ENCODE peak calls at places on chromosomes 11 and 22, in four cellular contexts. G, T, H and Q are unnamed samples.
A peak's percentile ranks its signal among the peaks of the same experiment; 100 is the strongest.

GRCh38 chr22:29555065-29555644 is 1.6 kb upstream of the THOC5 start:
- DNase-seq in T (no peak), H (no peak), G (no peak), Q (no peak)

GRCh38 chr11:123062892-123063395 is 1.0 kb upstream of the HSPA8 start:
- DNase-seq in G (no peak), T (no peak), H (no peak), Q (no peak)

GRCh38 chr11:68840661-68841653 is 759 bp downstream of the CPT1A start:
- DNase-seq in G (peak; percentile 92), H (peak; percentile 46), T (peak; percentile 18), Q (peak; percentile 77)

GRCh38 chr11:16299884-16300778 is 56.2 kb downstream of the SOX6 start:
- DNase-seq in T (no peak), H (no peak), G (no peak), Q (no peak)

GRCh38 chr11:86668929-86669328 is 3.5 kb downstream of the ME3 start:
- DNase-seq in T (no peak), G (no peak), H (no peak), Q (no peak)

GRCh38 chr11:47177229-47177845 is 658 bp upstream of the ARFGAP2 start:
- DNase-seq in H (peak; percentile 52), T (peak; percentile 54), G (no peak), Q (peak; percentile 77)

GRCh38 chr11:128625316-128625715 is 38.0 kb upstream of the ETS1 start:
- DNase-seq in G (no peak), H (no peak), T (no peak), Q (no peak)

GRCh38 chr11:132644511-132644910 is 887.8 kb downstream of the OPCML start:
- DNase-seq in T (no peak), H (no peak), G (no peak), Q (no peak)

GRCh38 chr11:57224537-57224936 is 12.5 kb downstream of the APLNR start:
- DNase-seq in H (no peak), G (no peak), T (no peak), Q (no peak)

GRCh38 chr22:20552450-20552894 is 45.1 kb downstream of the MED15 start:
- DNase-seq in T (no peak), H (no peak), G (peak; percentile 94), Q (peak; percentile 93)

GRCh38 chr22:20652130-20652529 is 121.8 kb upstream of the SERPIND1 start:
- DNase-seq in T (no peak), H (no peak), G (peak; percentile 32), Q (no peak)

GRCh38 chr22:28018461-28018927 is 99.4 kb upstream of the PITPNB start:
- DNase-seq in G (peak; percentile 74), H (no peak), T (no peak), Q (peak; percentile 17)

GRCh38 chr22:50306753-50307749 is at the start of gene PLXNB2:
- DNase-seq in G (no peak), T (peak; percentile 67), H (peak; percentile 68), Q (peak; percentile 91)

GRCh38 chr11:100927579-100927978 is 202.0 kb downstream of the PGR start:
- DNase-seq in H (no peak), T (no peak), G (no peak), Q (no peak)

GRCh38 chr11:19919050-19919561 is 206.5 kb downstream of the NAV2 start:
- DNase-seq in T (no peak), H (peak; percentile 67), G (no peak), Q (peak; percentile 91)

GRCh38 chr11:131423715-131424114 is 53.3 kb downstream of the NTM start:
- DNase-seq in T (no peak), H (no peak), G (no peak), Q (no peak)

GRCh38 chr11:129865701-129866100 is 29.7 kb downstream of the NFRKB start:
- DNase-seq in H (no peak), T (no peak), G (no peak), Q (no peak)